ENCODE peak calls at places on chromosomes 6 and 20, in ten cellular contexts. One of them, this sample, is unnamed.

GRCh38 chr20:40493071-40493470 is 196.0 kb downstream of the MAFB start:
- DNase-seq in endothelial cell: no peak
- DNase-seq in dermis blood vessel endothelial cell: peak; percentile 19
- DNase-seq in activated naive CD4-positive, alpha-beta T cell: no peak
- DNase-seq in RWPE1: no peak
- DNase-seq in OCI-LY7: no peak
- DNase-seq in SK-MEL-5: no peak
- DNase-seq in NCI-H1436: no peak
- DNase-seq in mesothelial cell of epicardium: no peak
- DNase-seq in NCI-H526 treated with DMSO at 0.1 percent for 48 hours: no peak
- DNase-seq in this sample: no peak

GRCh38 chr6:88992741-88993557 is 29.5 kb upstream of the RNGTT start:
- DNase-seq in RWPE1: no peak
- DNase-seq in NCI-H526 treated with DMSO at 0.1 percent for 48 hours: no peak
- DNase-seq in dermis blood vessel endothelial cell: no peak
- DNase-seq in OCI-LY7: no peak
- DNase-seq in mesothelial cell of epicardium: no peak
- DNase-seq in NCI-H1436: no peak
- DNase-seq in endothelial cell: no peak
- DNase-seq in SK-MEL-5: peak; percentile 91
- DNase-seq in activated naive CD4-positive, alpha-beta T cell: no peak
- DNase-seq in this sample: no peak

GRCh38 chr6:170101281-170102035 is 189.4 kb downstream of the DLL1 start:
- DNase-seq in endothelial cell: peak; percentile 1
- DNase-seq in RWPE1: no peak
- DNase-seq in SK-MEL-5: no peak
- DNase-seq in NCI-H526 treated with DMSO at 0.1 percent for 48 hours: no peak
- DNase-seq in dermis blood vessel endothelial cell: no peak
- DNase-seq in OCI-LY7: no peak
- DNase-seq in mesothelial cell of epicardium: no peak
- DNase-seq in NCI-H1436: no peak
- DNase-seq in activated naive CD4-positive, alpha-beta T cell: no peak
- DNase-seq in this sample: no peak

GRCh38 chr6:160930547-160931377 is 60.8 kb upstream of the MAP3K4 start:
- DNase-seq in NCI-H526 treated with DMSO at 0.1 percent for 48 hours: no peak
- DNase-seq in endothelial cell: peak; percentile 86
- DNase-seq in OCI-LY7: peak; percentile 2
- DNase-seq in dermis blood vessel endothelial cell: peak; percentile 78
- DNase-seq in NCI-H1436: peak; percentile 41
- DNase-seq in mesothelial cell of epicardium: peak; percentile 72
- DNase-seq in SK-MEL-5: peak; percentile 68
- DNase-seq in activated naive CD4-positive, alpha-beta T cell: peak; percentile 11
- DNase-seq in RWPE1: peak; percentile 74
- DNase-seq in this sample: no peak

GRCh38 chr6:28311139-28311823 is 24.7 kb downstream of the ZSCAN31 start:
- DNase-seq in NCI-H1436: no peak
- DNase-seq in mesothelial cell of epicardium: no peak
- DNase-seq in RWPE1: no peak
- DNase-seq in dermis blood vessel endothelial cell: no peak
- DNase-seq in OCI-LY7: no peak
- DNase-seq in SK-MEL-5: no peak
- DNase-seq in endothelial cell: no peak
- DNase-seq in activated naive CD4-positive, alpha-beta T cell: no peak
- DNase-seq in NCI-H526 treated with DMSO at 0.1 percent for 48 hours: no peak
- DNase-seq in this sample: no peak

GRCh38 chr6:2633763-2634150 is 117.0 kb downstream of the MYLK4 start:
- DNase-seq in activated naive CD4-positive, alpha-beta T cell: no peak
- DNase-seq in OCI-LY7: no peak
- DNase-seq in SK-MEL-5: no peak
- DNase-seq in mesothelial cell of epicardium: no peak
- DNase-seq in NCI-H526 treated with DMSO at 0.1 percent for 48 hours: no peak
- DNase-seq in RWPE1: no peak
- DNase-seq in endothelial cell: no peak
- DNase-seq in NCI-H1436: no peak
- DNase-seq in dermis blood vessel endothelial cell: peak; percentile 13
- DNase-seq in this sample: no peak

GRCh38 chr20:50617022-50617421 is 74.3 kb downstream of the RIPOR3 start:
- DNase-seq in activated naive CD4-positive, alpha-beta T cell: no peak
- DNase-seq in NCI-H526 treated with DMSO at 0.1 percent for 48 hours: no peak
- DNase-seq in endothelial cell: no peak
- DNase-seq in mesothelial cell of epicardium: no peak
- DNase-seq in RWPE1: no peak
- DNase-seq in OCI-LY7: no peak
- DNase-seq in dermis blood vessel endothelial cell: no peak
- DNase-seq in SK-MEL-5: no peak
- DNase-seq in NCI-H1436: no peak
- DNase-seq in this sample: no peak

GRCh38 chr6:112802154-112802553 is 455.0 kb downstream of the RFPL4B start:
- DNase-seq in mesothelial cell of epicardium: no peak
- DNase-seq in endothelial cell: no peak
- DNase-seq in NCI-H526 treated with DMSO at 0.1 percent for 48 hours: no peak
- DNase-seq in SK-MEL-5: peak; percentile 14
- DNase-seq in activated naive CD4-positive, alpha-beta T cell: no peak
- DNase-seq in OCI-LY7: no peak
- DNase-seq in RWPE1: peak; percentile 28
- DNase-seq in NCI-H1436: no peak
- DNase-seq in dermis blood vessel endothelial cell: peak; percentile 81
- DNase-seq in this sample: no peak

GRCh38 chr6:129490551-129491245 is 219.3 kb downstream of the ARHGAP18 start:
- DNase-seq in endothelial cell: no peak
- DNase-seq in dermis blood vessel endothelial cell: peak; percentile 97
- DNase-seq in RWPE1: peak; percentile 90
- DNase-seq in NCI-H526 treated with DMSO at 0.1 percent for 48 hours: no peak
- DNase-seq in OCI-LY7: peak; percentile 29
- DNase-seq in activated naive CD4-positive, alpha-beta T cell: no peak
- DNase-seq in mesothelial cell of epicardium: no peak
- DNase-seq in SK-MEL-5: peak; percentile 84
- DNase-seq in NCI-H1436: no peak
- DNase-seq in this sample: no peak

GRCh38 chr6:169099411-169100202 is 154.0 kb downstream of the THBS2 start:
- DNase-seq in NCI-H1436: no peak
- DNase-seq in mesothelial cell of epicardium: no peak
- DNase-seq in activated naive CD4-positive, alpha-beta T cell: no peak
- DNase-seq in RWPE1: peak; percentile 15
- DNase-seq in SK-MEL-5: peak; percentile 38
- DNase-seq in dermis blood vessel endothelial cell: no peak
- DNase-seq in OCI-LY7: no peak
- DNase-seq in NCI-H526 treated with DMSO at 0.1 percent for 48 hours: no peak
- DNase-seq in endothelial cell: no peak
- DNase-seq in this sample: no peak

GRCh38 chr6:92930212-92930611 is 489.1 kb downstream of the EPHA7 start:
- DNase-seq in NCI-H526 treated with DMSO at 0.1 percent for 48 hours: no peak
- DNase-seq in dermis blood vessel endothelial cell: no peak
- DNase-seq in SK-MEL-5: no peak
- DNase-seq in OCI-LY7: no peak
- DNase-seq in mesothelial cell of epicardium: no peak
- DNase-seq in endothelial cell: no peak
- DNase-seq in NCI-H1436: no peak
- DNase-seq in activated naive CD4-positive, alpha-beta T cell: no peak
- DNase-seq in RWPE1: no peak
- DNase-seq in this sample: no peak

GRCh38 chr6:107128175-107128574 is 12.9 kb upstream of the BEND3 start:
- DNase-seq in NCI-H1436: no peak
- DNase-seq in SK-MEL-5: no peak
- DNase-seq in dermis blood vessel endothelial cell: no peak
- DNase-seq in OCI-LY7: no peak
- DNase-seq in endothelial cell: no peak
- DNase-seq in mesothelial cell of epicardium: no peak
- DNase-seq in RWPE1: no peak
- DNase-seq in NCI-H526 treated with DMSO at 0.1 percent for 48 hours: no peak
- DNase-seq in activated naive CD4-positive, alpha-beta T cell: no peak
- DNase-seq in this sample: no peak

GRCh38 chr20:11582073-11582472 is 335.6 kb upstream of the BTBD3 start:
- DNase-seq in RWPE1: no peak
- DNase-seq in NCI-H526 treated with DMSO at 0.1 percent for 48 hours: no peak
- DNase-seq in endothelial cell: no peak
- DNase-seq in dermis blood vessel endothelial cell: no peak
- DNase-seq in NCI-H1436: no peak
- DNase-seq in mesothelial cell of epicardium: no peak
- DNase-seq in SK-MEL-5: no peak
- DNase-seq in OCI-LY7: no peak
- DNase-seq in activated naive CD4-positive, alpha-beta T cell: no peak
- DNase-seq in this sample: no peak

GRCh38 chr20:32012159-32012682 is 2.0 kb downstream of the CCM2L start:
- DNase-seq in SK-MEL-5: no peak
- DNase-seq in dermis blood vessel endothelial cell: no peak
- DNase-seq in endothelial cell: no peak
- DNase-seq in NCI-H1436: no peak
- DNase-seq in OCI-LY7: no peak
- DNase-seq in mesothelial cell of epicardium: no peak
- DNase-seq in activated naive CD4-positive, alpha-beta T cell: no peak
- DNase-seq in RWPE1: no peak
- DNase-seq in NCI-H526 treated with DMSO at 0.1 percent for 48 hours: peak; percentile 44
- DNase-seq in this sample: no peak

GRCh38 chr20:41064377-41064776 is 35.8 kb downstream of the TOP1 start:
- DNase-seq in mesothelial cell of epicardium: no peak
- DNase-seq in activated naive CD4-positive, alpha-beta T cell: no peak
- DNase-seq in dermis blood vessel endothelial cell: no peak
- DNase-seq in endothelial cell: no peak
- DNase-seq in NCI-H526 treated with DMSO at 0.1 percent for 48 hours: no peak
- DNase-seq in NCI-H1436: no peak
- DNase-seq in RWPE1: no peak
- DNase-seq in OCI-LY7: no peak
- DNase-seq in SK-MEL-5: no peak
- DNase-seq in this sample: no peak

GRCh38 chr6:27759930-27760329 is 152.3 kb downstream of the OR2B2 start:
- DNase-seq in NCI-H1436: no peak
- DNase-seq in mesothelial cell of epicardium: no peak
- DNase-seq in endothelial cell: no peak
- DNase-seq in dermis blood vessel endothelial cell: no peak
- DNase-seq in SK-MEL-5: no peak
- DNase-seq in activated naive CD4-positive, alpha-beta T cell: no peak
- DNase-seq in RWPE1: no peak
- DNase-seq in NCI-H526 treated with DMSO at 0.1 percent for 48 hours: no peak
- DNase-seq in OCI-LY7: no peak
- DNase-seq in this sample: no peak

GRCh38 chr6:370555-370954 is 21.0 kb upstream of the IRF4 start:
- DNase-seq in NCI-H526 treated with DMSO at 0.1 percent for 48 hours: no peak
- DNase-seq in RWPE1: no peak
- DNase-seq in OCI-LY7: no peak
- DNase-seq in activated naive CD4-positive, alpha-beta T cell: no peak
- DNase-seq in SK-MEL-5: no peak
- DNase-seq in mesothelial cell of epicardium: no peak
- DNase-seq in dermis blood vessel endothelial cell: no peak
- DNase-seq in NCI-H1436: no peak
- DNase-seq in endothelial cell: no peak
- DNase-seq in this sample: no peak

GRCh38 chr6:135168766-135169165 is 12.3 kb upstream of the MYB start:
- DNase-seq in NCI-H1436: no peak
- DNase-seq in activated naive CD4-positive, alpha-beta T cell: no peak
- DNase-seq in mesothelial cell of epicardium: no peak
- DNase-seq in RWPE1: no peak
- DNase-seq in NCI-H526 treated with DMSO at 0.1 percent for 48 hours: no peak
- DNase-seq in OCI-LY7: no peak
- DNase-seq in dermis blood vessel endothelial cell: no peak
- DNase-seq in endothelial cell: no peak
- DNase-seq in SK-MEL-5: no peak
- DNase-seq in this sample: no peak

GRCh38 chr6:35178932-35179832 is 34.6 kb upstream of the SCUBE3 start:
- DNase-seq in mesothelial cell of epicardium: no peak
- DNase-seq in endothelial cell: no peak
- DNase-seq in activated naive CD4-positive, alpha-beta T cell: no peak
- DNase-seq in NCI-H1436: no peak
- DNase-seq in dermis blood vessel endothelial cell: no peak
- DNase-seq in OCI-LY7: peak; percentile 9
- DNase-seq in RWPE1: no peak
- DNase-seq in NCI-H526 treated with DMSO at 0.1 percent for 48 hours: no peak
- DNase-seq in SK-MEL-5: no peak
- DNase-seq in this sample: no peak

GRCh38 chr20:31837896-31838397 is 7.5 kb downstream of the FOXS1 start:
- DNase-seq in activated naive CD4-positive, alpha-beta T cell: no peak
- DNase-seq in endothelial cell: no peak
- DNase-seq in dermis blood vessel endothelial cell: peak; percentile 62
- DNase-seq in NCI-H1436: no peak
- DNase-seq in SK-MEL-5: no peak
- DNase-seq in mesothelial cell of epicardium: no peak
- DNase-seq in OCI-LY7: no peak
- DNase-seq in NCI-H526 treated with DMSO at 0.1 percent for 48 hours: no peak
- DNase-seq in RWPE1: peak; percentile 31
- DNase-seq in this sample: no peak

GRCh38 chr6:116087437-116088027 is 13.1 kb upstream of the NT5DC1 start:
- DNase-seq in NCI-H526 treated with DMSO at 0.1 percent for 48 hours: no peak
- DNase-seq in activated naive CD4-positive, alpha-beta T cell: no peak
- DNase-seq in mesothelial cell of epicardium: no peak
- DNase-seq in OCI-LY7: no peak
- DNase-seq in SK-MEL-5: no peak
- DNase-seq in NCI-H1436: no peak
- DNase-seq in RWPE1: peak; percentile 64
- DNase-seq in endothelial cell: no peak
- DNase-seq in dermis blood vessel endothelial cell: no peak
- DNase-seq in this sample: no peak

GRCh38 chr20:45377191-45377775 is 842 bp downstream of the TP53TG5 start:
- DNase-seq in NCI-H1436: no peak
- DNase-seq in NCI-H526 treated with DMSO at 0.1 percent for 48 hours: peak; percentile 46
- DNase-seq in dermis blood vessel endothelial cell: no peak
- DNase-seq in OCI-LY7: no peak
- DNase-seq in RWPE1: no peak
- DNase-seq in mesothelial cell of epicardium: no peak
- DNase-seq in endothelial cell: no peak
- DNase-seq in activated naive CD4-positive, alpha-beta T cell: no peak
- DNase-seq in SK-MEL-5: no peak
- DNase-seq in this sample: no peak

GRCh38 chr6:90584636-90585255 is 2.1 kb downstream of the MAP3K7 start:
- DNase-seq in activated naive CD4-positive, alpha-beta T cell: no peak
- DNase-seq in SK-MEL-5: no peak
- DNase-seq in mesothelial cell of epicardium: no peak
- DNase-seq in NCI-H526 treated with DMSO at 0.1 percent for 48 hours: no peak
- DNase-seq in endothelial cell: no peak
- DNase-seq in OCI-LY7: peak; percentile 18
- DNase-seq in dermis blood vessel endothelial cell: no peak
- DNase-seq in RWPE1: no peak
- DNase-seq in NCI-H1436: no peak
- DNase-seq in this sample: no peak

GRCh38 chr6:137734875-137735182 is 132.2 kb upstream of the TNFAIP3 start:
- DNase-seq in SK-MEL-5: no peak
- DNase-seq in dermis blood vessel endothelial cell: no peak
- DNase-seq in NCI-H1436: no peak
- DNase-seq in OCI-LY7: no peak
- DNase-seq in activated naive CD4-positive, alpha-beta T cell: no peak
- DNase-seq in RWPE1: no peak
- DNase-seq in NCI-H526 treated with DMSO at 0.1 percent for 48 hours: no peak
- DNase-seq in endothelial cell: no peak
- DNase-seq in mesothelial cell of epicardium: no peak
- DNase-seq in this sample: no peak

GRCh38 chr20:57959018-57959417 is 249.2 kb upstream of the PMEPA1 start:
- DNase-seq in dermis blood vessel endothelial cell: no peak
- DNase-seq in OCI-LY7: no peak
- DNase-seq in SK-MEL-5: no peak
- DNase-seq in mesothelial cell of epicardium: no peak
- DNase-seq in NCI-H1436: no peak
- DNase-seq in NCI-H526 treated with DMSO at 0.1 percent for 48 hours: no peak
- DNase-seq in endothelial cell: no peak
- DNase-seq in RWPE1: no peak
- DNase-seq in activated naive CD4-positive, alpha-beta T cell: no peak
- DNase-seq in this sample: no peak

GRCh38 chr6:167855825-167856425 is 29.2 kb downstream of the AFDN start:
- DNase-seq in RWPE1: peak; percentile 83
- DNase-seq in dermis blood vessel endothelial cell: peak; percentile 61
- DNase-seq in mesothelial cell of epicardium: no peak
- DNase-seq in endothelial cell: no peak
- DNase-seq in activated naive CD4-positive, alpha-beta T cell: no peak
- DNase-seq in NCI-H1436: no peak
- DNase-seq in NCI-H526 treated with DMSO at 0.1 percent for 48 hours: no peak
- DNase-seq in SK-MEL-5: peak; percentile 50
- DNase-seq in OCI-LY7: no peak
- DNase-seq in this sample: no peak

GRCh38 chr6:157885211-157885788 is 62.3 kb downstream of the SNX9 start:
- DNase-seq in NCI-H1436: no peak
- DNase-seq in dermis blood vessel endothelial cell: peak; percentile 63
- DNase-seq in SK-MEL-5: no peak
- DNase-seq in activated naive CD4-positive, alpha-beta T cell: no peak
- DNase-seq in endothelial cell: no peak
- DNase-seq in NCI-H526 treated with DMSO at 0.1 percent for 48 hours: no peak
- DNase-seq in RWPE1: no peak
- DNase-seq in OCI-LY7: no peak
- DNase-seq in mesothelial cell of epicardium: no peak
- DNase-seq in this sample: no peak

GRCh38 chr6:31775184-31775583 is 1.9 kb downstream of the VWA7 start:
- DNase-seq in SK-MEL-5: no peak
- DNase-seq in OCI-LY7: no peak
- DNase-seq in NCI-H526 treated with DMSO at 0.1 percent for 48 hours: no peak
- DNase-seq in NCI-H1436: no peak
- DNase-seq in dermis blood vessel endothelial cell: no peak
- DNase-seq in activated naive CD4-positive, alpha-beta T cell: no peak
- DNase-seq in RWPE1: peak; percentile 26
- DNase-seq in mesothelial cell of epicardium: no peak
- DNase-seq in endothelial cell: no peak
- DNase-seq in this sample: no peak